ENCODE peak calls at places on chromosome 1, in five cellular contexts. U, H, Q, K and Y are unnamed samples.

GRCh38 chr1:119448112-119448511 is 33.2 kb downstream of the HSD3B2 start:
- DNase-seq in U (no peak), H (no peak), Q (no peak), K (no peak), Y (no peak)

GRCh38 chr1:151513626-151514101 is 2.5 kb downstream of the CGN start:
- DNase-seq in U (no peak), H (no peak), Q (no peak), K (peak), Y (no peak)

GRCh38 chr1:5682626-5683235 is 309.5 kb downstream of the NPHP4 start:
- DNase-seq in U (no peak), H (no peak), Q (no peak), K (no peak), Y (no peak)

GRCh38 chr1:111471012-111471411 is 2.8 kb upstream of the C1orf162 start:
- DNase-seq in U (peak), H (no peak), Q (peak), K (no peak), Y (peak)

GRCh38 chr1:8874230-8875201 is 4.0 kb downstream of the ENO1 start:
- DNase-seq in U (no peak), H (no peak), Q (no peak), K (no peak), Y (no peak)

GRCh38 chr1:11062965-11063401 is 3.2 kb upstream of the SRM start:
- DNase-seq in U (peak), H (no peak), Q (no peak), K (no peak), Y (no peak)

GRCh38 chr1:195158091-195158490 is 1450.1 kb downstream of the KCNT2 start:
- DNase-seq in U (no peak), H (no peak), Q (no peak), K (no peak), Y (no peak)

GRCh38 chr1:119298687-119299086 is 69.9 kb upstream of the HAO2 start:
- DNase-seq in U (no peak), H (no peak), Q (no peak), K (no peak), Y (no peak)

GRCh38 chr1:159938221-159938852 is 7.1 kb downstream of the IGSF9 start:
- DNase-seq in U (no peak), H (no peak), Q (no peak), K (no peak), Y (peak)

GRCh38 chr1:67227196-67227595 is 60.9 kb downstream of the IL23R start:
- DNase-seq in U (no peak), H (no peak), Q (no peak), K (no peak), Y (no peak)

GRCh38 chr1:226407497-226408284 is at the start of gene PARP1:
- DNase-seq in U (peak), H (peak), Q (peak), K (peak), Y (peak)

GRCh38 chr1:184270556-184270955 is 116.3 kb upstream of the C1orf21 start:
- DNase-seq in U (no peak), H (no peak), Q (no peak), K (no peak), Y (no peak)

GRCh38 chr1:227944931-227945890 is 2.5 kb downstream of the WNT9A start:
- DNase-seq in U (no peak), H (no peak), Q (no peak), K (peak), Y (no peak)

GRCh38 chr1:159307338-159307737 is 5.2 kb downstream of the FCER1A start:
- DNase-seq in U (no peak), H (no peak), Q (no peak), K (no peak), Y (no peak)

GRCh38 chr1:64489707-64490106 is 19.8 kb downstream of the CACHD1 start:
- DNase-seq in U (no peak), H (no peak), Q (no peak), K (no peak), Y (no peak)

GRCh38 chr1:49627781-49628180 is 396.0 kb downstream of the AGBL4 start:
- DNase-seq in U (no peak), H (no peak), Q (no peak), K (no peak), Y (no peak)

GRCh38 chr1:11198851-11199628 is 9.9 kb downstream of the ANGPTL7 start:
- DNase-seq in U (no peak), H (no peak), Q (no peak), K (peak), Y (no peak)

GRCh38 chr1:53644909-53645689 is 93.9 kb downstream of the GLIS1 start:
- DNase-seq in U (no peak), H (no peak), Q (no peak), K (no peak), Y (no peak)

GRCh38 chr1:218330043-218330623 is 15.0 kb upstream of the TGFB2 start:
- DNase-seq in U (no peak), H (no peak), Q (no peak), K (peak), Y (no peak)

GRCh38 chr1:46612937-46613660 is 3.5 kb downstream of the MOB3C start:
- DNase-seq in U (no peak), H (no peak), Q (no peak), K (no peak), Y (no peak)

GRCh38 chr1:15088146-15089025 is 65.2 kb upstream of the TMEM51 start:
- DNase-seq in U (no peak), H (no peak), Q (no peak), K (no peak), Y (no peak)

GRCh38 chr1:94384485-94385353 is 33.5 kb upstream of the ABCD3 start:
- DNase-seq in U (no peak), H (no peak), Q (no peak), K (peak), Y (no peak)

GRCh38 chr1:151680812-151681211 is 35.8 kb downstream of the CELF3 start:
- DNase-seq in U (no peak), H (no peak), Q (no peak), K (no peak), Y (no peak)

GRCh38 chr1:2137257-2138121 is 57.1 kb downstream of the FAAP20 start:
- DNase-seq in U (no peak), H (no peak), Q (no peak), K (no peak), Y (no peak)

GRCh38 chr1:15246960-15247614 is at the start of gene FHAD1:
- DNase-seq in U (peak), H (peak), Q (no peak), K (peak), Y (peak)

GRCh38 chr1:63487336-63488065 is 35.5 kb downstream of the ITGB3BP start:
- DNase-seq in U (no peak), H (no peak), Q (no peak), K (no peak), Y (no peak)

GRCh38 chr1:229230136-229230892 is 40.6 kb upstream of the RAB4A start:
- DNase-seq in U (no peak), H (no peak), Q (no peak), K (no peak), Y (no peak)

GRCh38 chr1:39720094-39720999 is 18.3 kb upstream of the PPIE start:
- DNase-seq in U (no peak), H (no peak), Q (no peak), K (peak), Y (peak)

GRCh38 chr1:8477199-8477982 is 159.5 kb downstream of the SLC45A1 start:
- DNase-seq in U (no peak), H (no peak), Q (no peak), K (no peak), Y (peak)

GRCh38 chr1:42784946-42785693 is at the start of gene TMEM269:
- DNase-seq in U (peak), H (peak), Q (no peak), K (peak), Y (peak)